ENCODE peak calls at places on chromosomes 16 and 17, in eight cellular contexts. H, Z, W, E, D, C, P and M are unnamed samples.

GRCh38 chr16:35569413-35569812 is 2110.0 kb downstream of the TP53TG3F start:
- DNase-seq in Z (no peak), H (no peak), W (no peak), C (no peak), E (no peak), D (no peak), P (no peak), M (no peak)

GRCh38 chr17:29039764-29040598 is 3.0 kb upstream of the PIPOX start:
- DNase-seq in D (no peak), C (no peak), W (no peak), P (no peak), H (no peak), E (no peak), Z (no peak), M (no peak)

GRCh38 chr16:17225551-17225950 is 245.2 kb downstream of the XYLT1 start:
- DNase-seq in E (no peak), C (no peak), Z (no peak), P (no peak), D (no peak), W (no peak), H (no peak), M (no peak)

GRCh38 chr17:43471801-43472200 is 12.0 kb upstream of the DHX8 start:
- DNase-seq in E (no peak), W (no peak), H (no peak), D (no peak), C (no peak), P (no peak), Z (no peak), M (no peak)

GRCh38 chr17:2179615-2180295 is 123.8 kb downstream of the SMG6 start:
- DNase-seq in Z (peak; percentile 71), H (peak; percentile 81), W (no peak), C (peak; percentile 95), E (no peak), P (peak; percentile 87), D (no peak), M (peak; percentile 96)

GRCh38 chr17:57684711-57685498 is 60.2 kb downstream of the CCDC182 start:
- DNase-seq in P (no peak), W (no peak), H (no peak), D (no peak), Z (no peak), E (no peak), C (peak; percentile 62), M (no peak)

GRCh38 chr16:4273858-4274291 is 1.1 kb upstream of the TFAP4 start:
- DNase-seq in D (peak; percentile 94), C (peak; percentile 93), P (no peak), W (peak; percentile 62), Z (peak; percentile 62), H (peak; percentile 77), E (peak; percentile 89), M (peak; percentile 83)

GRCh38 chr17:14745541-14745940 is 444.7 kb downstream of the HS3ST3B1 start:
- DNase-seq in C (no peak), P (no peak), W (no peak), Z (no peak), H (no peak), E (no peak), D (no peak), M (no peak)

GRCh38 chr17:57751971-57752905 is 7.1 kb upstream of the CCDC182 start:
- DNase-seq in E (no peak), H (peak; percentile 63), C (no peak), D (no peak), W (peak; percentile 60), Z (no peak), P (no peak), M (no peak)

GRCh38 chr17:78114831-78115723 is 13.5 kb downstream of the TMC6 start:
- DNase-seq in P (no peak), E (peak; percentile 77), D (no peak), Z (no peak), W (no peak), C (no peak), H (peak; percentile 49), M (no peak)

GRCh38 chr16:84284168-84284722 is 10.4 kb upstream of the WFDC1 start:
- DNase-seq in D (peak; percentile 72), Z (peak; percentile 46), H (peak; percentile 70), E (peak; percentile 80), W (no peak), P (no peak), C (no peak), M (peak; percentile 85)

GRCh38 chr16:22624038-22624656 is 113.5 kb downstream of the NPIPB5 start:
- DNase-seq in E (no peak), D (no peak), H (peak; percentile 62), C (no peak), P (no peak), W (no peak), Z (no peak), M (no peak)

GRCh38 chr16:57166951-57167350 is 18.9 kb downstream of the PSME3IP1 start:
- DNase-seq in C (no peak), P (no peak), D (no peak), W (peak; percentile 60), H (no peak), E (no peak), Z (no peak), M (peak; percentile 53)

DNA sequence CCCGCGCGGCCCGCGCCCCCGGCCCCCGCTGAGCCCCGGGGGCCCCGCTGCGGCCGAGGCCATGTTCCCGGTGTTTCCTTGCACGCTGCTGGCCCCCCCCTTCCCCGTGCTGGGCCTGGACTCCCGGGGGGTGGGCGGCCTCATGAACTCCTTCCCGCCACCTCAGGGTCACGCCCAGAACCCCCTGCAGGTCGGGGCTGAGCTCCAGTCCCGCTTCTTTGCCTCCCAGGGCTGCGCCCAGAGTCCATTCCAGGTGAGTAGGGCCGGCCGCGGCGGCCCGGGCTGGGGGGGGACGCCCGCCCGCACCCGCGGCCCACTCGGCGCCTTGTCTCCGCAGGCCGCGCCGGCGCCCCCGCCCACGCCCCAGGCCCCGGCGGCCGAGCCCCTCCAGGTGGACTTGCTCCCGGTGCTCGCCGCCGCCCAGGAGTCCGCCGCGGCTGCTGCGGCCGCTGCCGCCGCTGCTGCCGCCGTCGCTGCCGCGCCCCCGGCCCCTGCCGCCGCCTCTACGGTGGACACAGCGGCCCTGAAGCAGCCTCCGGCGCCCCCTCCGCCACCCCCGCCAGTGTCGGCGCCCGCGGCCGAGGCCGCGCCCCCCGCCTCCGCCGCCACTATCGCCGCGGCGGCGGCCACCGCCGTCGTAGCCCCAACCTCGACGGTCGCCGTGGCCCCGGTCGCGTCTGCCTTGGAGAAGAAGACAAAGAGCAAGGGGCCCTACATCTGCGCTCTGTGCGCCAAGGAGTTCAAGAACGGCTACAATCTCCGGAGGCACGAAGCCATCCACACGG is 504 bp downstream of the MAZ start:
- DNase-seq in Z (peak; percentile 44), H (peak; percentile 70), W (peak; percentile 69), C (no peak), P (no peak), E (peak; percentile 93), D (peak; percentile 76), M (peak; percentile 84)
- TF ChIP-seq POLR2AphosphoS5 in Z (no peak), H (peak; percentile 46), W (peak; percentile 72), C (no peak), P (no peak), E (no peak), D (peak; percentile 53), M (no peak)

DNA sequence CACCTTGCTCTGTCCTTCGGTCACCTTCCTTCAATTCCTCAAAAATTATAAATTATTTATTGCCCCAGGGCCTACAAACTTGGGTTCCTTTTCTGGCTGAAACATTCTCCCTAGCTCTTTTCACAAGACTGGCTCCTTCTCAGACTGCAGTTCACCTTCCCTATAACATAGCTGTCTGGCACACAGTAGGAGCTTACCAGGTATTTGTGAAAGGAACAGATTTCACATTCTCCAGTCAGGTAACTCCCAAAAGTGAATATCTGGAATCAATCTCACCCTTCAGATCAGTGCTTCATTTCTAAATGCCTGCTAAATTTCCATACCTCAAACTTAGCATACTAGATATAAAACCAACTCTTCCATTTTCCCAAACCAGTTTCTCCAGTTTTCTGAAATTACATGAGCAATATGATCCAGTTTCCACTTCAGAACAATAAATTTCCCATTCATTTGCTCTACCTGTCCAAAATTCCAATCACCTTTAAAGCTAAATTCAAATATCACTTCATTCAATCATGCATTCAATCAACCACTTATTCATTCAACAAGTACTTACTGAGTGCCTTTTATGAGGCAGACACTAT is 6.1 kb downstream of the RFFL start:
- DNase-seq in C (no peak), P (no peak), Z (no peak), H (no peak), W (no peak), D (no peak), E (no peak), M (no peak)
- TF ChIP-seq POLR2AphosphoS5 in C (no peak), P (no peak), Z (no peak), H (no peak), W (no peak), D (no peak), E (no peak), M (no peak)

GRCh38 chr16:53433509-53433908 is 762 bp upstream of the RBL2 start:
- DNase-seq in W (no peak), D (peak; percentile 43), E (no peak), P (no peak), H (no peak), C (no peak), Z (no peak), M (no peak)

GRCh38 chr16:53433930-53434435 is 288 bp upstream of the RBL2 start:
- DNase-seq in E (no peak), W (peak; percentile 82), H (no peak), C (no peak), Z (no peak), P (no peak), D (no peak), M (no peak)

GRCh38 chr16:53430363-53430762 is 3.9 kb upstream of the RBL2 start:
- DNase-seq in H (no peak), P (no peak), C (no peak), Z (no peak), W (no peak), E (no peak), D (no peak), M (no peak)

GRCh38 chr16:53435066-53435688 is 906 bp downstream of the RBL2 start:
- DNase-seq in E (no peak), D (peak; percentile 77), W (peak; percentile 85), C (peak; percentile 93), P (peak; percentile 86), Z (peak; percentile 79), H (peak; percentile 82), M (peak; percentile 87)

GRCh38 chr16:53434436-53435065 is at the start of gene RBL2:
- DNase-seq in Z (peak; percentile 87), W (peak; percentile 64), H (peak; percentile 91), C (peak; percentile 93), E (peak; percentile 97), D (peak; percentile 83), P (peak; percentile 87), M (peak; percentile 92)
- TF ChIP-seq POLR2AphosphoS5 in Z (peak; percentile 87), W (peak; percentile 77), H (no peak), C (peak; percentile 84), E (peak; percentile 93), D (peak; percentile 56), P (no peak), M (peak; percentile 83)

GRCh38 chr17:41773731-41774193 is 12.7 kb downstream of the JUP start:
- DNase-seq in C (no peak), P (no peak), D (no peak), H (no peak), W (no peak), E (no peak), Z (no peak), M (peak; percentile 59)

GRCh38 chr17:41772218-41772585 is 14.3 kb downstream of the JUP start:
- DNase-seq in E (no peak), H (no peak), P (no peak), C (no peak), Z (peak; percentile 90), D (peak; percentile 87), W (no peak), M (no peak)

GRCh38 chr17:41772586-41773189 is 13.8 kb downstream of the JUP start:
- DNase-seq in C (no peak), W (no peak), Z (no peak), E (no peak), P (no peak), D (no peak), H (no peak), M (no peak)

GRCh38 chr17:41771389-41772206 is 14.9 kb downstream of the JUP start:
- DNase-seq in D (no peak), W (no peak), C (no peak), P (no peak), E (no peak), Z (no peak), H (no peak), M (no peak)

GRCh38 chr17:41773190-41773588 is 13.3 kb downstream of the JUP start:
- DNase-seq in E (no peak), C (no peak), H (peak; percentile 71), D (peak; percentile 67), P (no peak), Z (peak; percentile 87), W (no peak), M (peak; percentile 86)
- TF ChIP-seq POLR2AphosphoS5 in E (no peak), C (no peak), H (no peak), D (no peak), P (no peak), Z (peak; percentile 24), W (no peak), M (no peak)